ENCODE peak calls at places on chromosomes 13 and 19, in eight cellular contexts. Y is transverse colon, I is stomach, W is prostate gland, A is upper lobe of left lung, Q is suprapubic skin, Z is K562, E is H1. G is an unnamed sample.

GRCh38 chr13:24218977-24219376 is 58.5 kb downstream of the SPATA13 start:
- DNase-seq in Y (no peak), I (no peak), W (no peak), A (no peak), Q (no peak), Z (no peak), E (no peak), G (no peak)

GRCh38 chr19:49585023-49585422 is 3.9 kb downstream of the PRRG2 start:
- DNase-seq in Y (no peak), I (no peak), W (no peak), A (no peak), Q (no peak), Z (peak; percentile 1), E (peak; percentile 81), G (no peak)

GRCh38 chr13:45714170-45714569 is 12.1 kb downstream of the CBY2 start:
- DNase-seq in Y (no peak), I (no peak), W (no peak), A (no peak), Q (no peak), Z (no peak), E (no peak), G (no peak)

GRCh38 chr19:35081201-35081600 is 34.4 kb upstream of the FXYD3 start:
- DNase-seq in Y (no peak), I (no peak), W (no peak), A (no peak), Q (no peak), Z (no peak), E (no peak), G (no peak)

GRCh38 chr13:51148223-51148951 is 37.3 kb upstream of the C13orf42 start:
- DNase-seq in Y (no peak), I (no peak), W (no peak), A (peak; percentile 23), Q (no peak), Z (no peak), E (peak; percentile 82), G (no peak)

GRCh38 chr19:46714523-46715106 is 2.3 kb downstream of the PRKD2 start:
- DNase-seq in Y (no peak), I (no peak), W (no peak), A (no peak), Q (no peak), Z (no peak), E (peak; percentile 56), G (no peak)

GRCh38 chr19:14686411-14686810 is 3.4 kb upstream of the ZNF333 start:
- DNase-seq in Y (peak; percentile 17), I (no peak), W (no peak), A (peak; percentile 32), Q (no peak), Z (no peak), E (no peak), G (no peak)

GRCh38 chr13:31441804-31442487 is 242.2 kb downstream of the B3GLCT start:
- DNase-seq in Y (no peak), I (no peak), W (no peak), A (no peak), Q (no peak), Z (no peak), E (no peak), G (no peak)

GRCh38 chr13:102234618-102235017 is 167.2 kb downstream of the FGF14 start:
- DNase-seq in Y (no peak), I (no peak), W (no peak), A (no peak), Q (no peak), Z (no peak), E (no peak), G (no peak)

GRCh38 chr19:10774893-10775292 is 57.0 kb downstream of the DNM2 start:
- DNase-seq in Y (no peak), I (no peak), W (no peak), A (no peak), Q (no peak), Z (no peak), E (no peak), G (no peak)

GRCh38 chr13:30181856-30182651 is 125.3 kb downstream of the KATNAL1 start:
- DNase-seq in Y (no peak), I (no peak), W (no peak), A (no peak), Q (no peak), Z (no peak), E (no peak), G (no peak)

GRCh38 chr13:36533806-36534205 is 101.5 kb downstream of the CCNA1 start:
- DNase-seq in Y (no peak), I (no peak), W (no peak), A (no peak), Q (no peak), Z (no peak), E (no peak), G (no peak)

GRCh38 chr13:43785681-43786471 is 896 bp downstream of the ENOX1 start:
- DNase-seq in Y (peak; percentile 69), I (peak; percentile 70), W (peak; percentile 85), A (peak; percentile 21), Q (peak; percentile 84), Z (no peak), E (peak; percentile 81), G (peak; percentile 30)

GRCh38 chr19:4322942-4323665 is 15.5 kb downstream of the STAP2 start:
- DNase-seq in Y (no peak), I (peak; percentile 86), W (no peak), A (no peak), Q (no peak), Z (no peak), E (no peak), G (no peak)

GRCh38 chr13:100443998-100444328 is 144.6 kb downstream of the GGACT start:
- DNase-seq in Y (no peak), I (no peak), W (no peak), A (peak; percentile 39), Q (no peak), Z (no peak), E (no peak), G (no peak)

DNA sequence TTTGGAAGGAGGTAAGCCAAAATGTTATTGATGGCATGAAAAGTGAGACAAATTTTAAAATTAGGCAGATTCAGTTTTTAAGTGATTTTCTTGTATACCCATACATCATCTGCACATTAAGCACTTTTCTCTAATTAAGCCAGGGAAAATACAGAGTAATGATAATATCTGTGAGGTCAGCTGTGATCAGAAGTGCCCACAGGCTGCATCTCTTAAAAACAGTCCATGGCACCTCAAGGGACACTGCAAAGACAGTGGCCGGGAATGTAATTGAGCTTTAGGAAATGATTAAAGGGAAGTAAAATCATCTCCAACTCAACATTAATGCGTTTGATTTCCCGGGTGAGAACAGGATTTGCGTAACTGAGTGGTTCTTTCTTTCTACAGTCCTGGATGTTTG is 2.0 kb downstream of the COL4A1 start:
- DNase-seq in Y (no peak), I (no peak), W (no peak), A (no peak), Q (no peak), Z (no peak), E (no peak), G (no peak)
- H3K4me3 ChIP-seq in Y (no peak overlapping the region), I (peak overlapping the region; percentile 67), W (peak overlapping the region; percentile 51), A (peak overlapping the region; percentile 4), Q (peak overlapping the region; percentile 72), Z (no peak overlapping the region), E (no peak overlapping the region), G (peak overlapping the region; percentile 64)

GRCh38 chr19:51366999-51367564 is 894 bp upstream of the ETFB start:
- DNase-seq in Y (peak; percentile 45), I (peak; percentile 28), W (no peak), A (peak; percentile 32), Q (peak; percentile 82), Z (no peak), E (no peak), G (no peak)
- TF ChIP-seq POLR2A in Y (peak; percentile 95), I (peak; percentile 76), W (peak; percentile 90), A (peak; percentile 64), Q (peak; percentile 14), Z (peak; percentile 63), E (no peak), G (peak; percentile 77)

DNA sequence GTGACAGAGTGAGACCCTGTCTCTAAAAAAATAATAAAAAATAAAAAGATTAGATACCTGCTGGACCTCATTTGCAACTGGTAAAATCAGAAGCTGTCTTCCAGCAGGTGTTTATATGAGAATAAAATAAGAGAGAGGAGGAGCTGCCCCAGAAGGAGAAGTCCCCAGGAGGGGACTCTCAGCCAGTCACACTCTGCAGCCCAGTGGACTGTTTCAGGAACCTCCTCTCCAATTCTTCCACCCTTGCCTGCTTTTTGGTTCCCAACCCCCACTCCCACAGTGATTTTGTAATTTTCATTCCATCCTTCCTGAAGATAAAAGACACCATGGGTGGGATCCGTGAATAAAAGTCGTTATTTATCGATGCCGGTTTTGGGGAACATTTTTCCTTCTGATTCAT is 56.9 kb upstream of the TSHZ3 start:
- DNase-seq in Y (no peak), I (no peak), W (no peak), A (no peak), Q (no peak), Z (no peak), E (no peak), G (no peak)
- TF ChIP-seq POLR2AphosphoS5 in Y (no peak), I (no peak), W (no peak), A (no peak), Q (no peak), Z (no peak), E (no peak), G (no peak)

GRCh38 chr19:30227661-30228112 is 144.5 kb upstream of the ZNF536 start:
- DNase-seq in Y (peak; percentile 57), I (peak; percentile 33), W (peak; percentile 39), A (peak; percentile 39), Q (no peak), Z (peak; percentile 71), E (peak; percentile 87), G (peak; percentile 66)
- H3K4me3 ChIP-seq in Y (peak overlapping the region; percentile 49), I (peak overlapping the region; percentile 75), W (peak overlapping the region; percentile 45), A (no peak overlapping the region), Q (peak overlapping the region; percentile 64), Z (peak overlapping the region; percentile 21), E (peak overlapping the region; percentile 77), G (peak overlapping the region; percentile 60)

GRCh38 chr19:6373096-6373812 is 660 bp downstream of the ALKBH7 start:
- DNase-seq in Y (peak; percentile 100), I (peak; percentile 99), W (peak; percentile 98), A (peak; percentile 99), Q (peak; percentile 99), Z (peak; percentile 96), E (peak; percentile 98), G (peak; percentile 99)
- TF ChIP-seq POLR2A in Y (no peak), I (no peak), W (no peak), A (no peak), Q (no peak), Z (no peak), E (no peak), G (no peak)

GRCh38 chr19:860481-861098 is 1.1 kb downstream of the CFD start:
- DNase-seq in Y (peak; percentile 84), I (peak; percentile 59), W (peak; percentile 33), A (peak; percentile 74), Q (no peak), Z (peak; percentile 94), E (no peak), G (peak; percentile 60)
- TF ChIP-seq POLR2AphosphoS5 in Y (peak; percentile 69), I (no peak), W (no peak), A (no peak), Q (no peak), Z (peak; percentile 38), E (no peak), G (peak; percentile 38)

DNA sequence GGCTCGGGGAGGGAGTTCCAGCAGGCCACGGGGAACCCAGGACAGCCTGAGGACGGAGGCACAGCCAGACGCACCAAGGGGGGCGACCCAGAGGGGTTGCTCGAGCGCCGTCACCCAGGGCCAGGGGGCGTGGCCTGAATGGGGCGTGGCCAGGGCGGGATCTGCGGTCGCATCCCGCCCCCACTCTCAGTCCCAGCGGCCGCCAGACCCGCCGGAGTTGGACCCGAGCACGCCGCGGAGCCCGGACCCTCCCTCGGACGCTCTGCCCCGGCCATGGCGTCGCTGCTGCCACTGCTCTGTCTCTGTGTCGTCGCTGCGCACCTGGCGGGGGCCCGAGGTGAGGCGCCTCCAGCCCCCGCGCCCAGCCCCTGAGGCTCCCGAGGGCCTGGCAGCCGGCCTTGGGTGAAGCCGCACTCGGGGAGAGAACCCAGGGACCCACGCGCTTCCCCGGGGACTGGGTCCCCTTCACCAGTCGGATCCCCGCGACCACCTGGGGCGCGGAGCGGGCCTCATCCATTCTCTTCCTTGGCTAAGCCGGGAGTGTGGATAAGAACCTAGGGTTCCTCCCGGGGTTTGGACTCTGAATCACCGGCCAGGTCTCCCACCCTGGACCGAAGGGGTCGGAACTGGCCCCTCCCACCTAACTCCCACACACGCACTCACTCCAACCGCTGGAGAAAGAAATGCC is at the start of gene CILP2:
- DNase-seq in Y (peak; percentile 41), I (peak; percentile 37), W (no peak), A (no peak), Q (no peak), Z (peak; percentile 53), E (peak; percentile 96), G (no peak)
- H3K4me3 ChIP-seq in Y (no peak within 1 kb of the TSS), I (peak within 1 kb of the TSS; percentile 34), W (peak within 1 kb of the TSS; percentile 15), A (no peak within 1 kb of the TSS), Q (peak within 1 kb of the TSS; percentile 41), Z (no peak within 1 kb of the TSS), E (peak within 1 kb of the TSS; percentile 62), G (peak within 1 kb of the TSS; percentile 70)

G was measured in breast epithelium.